ENCODE peak calls at places on chromosomes 6 and 20, in seven cellular contexts. One of them, this sample, is unnamed.

GRCh38 chr20:41453006-41453950 is 86.7 kb upstream of the EMILIN3 start:
- DNase-seq in D341Med: no peak
- DNase-seq in astrocyte of the spinal cord: no peak
- DNase-seq in stromal cell of bone marrow: no peak
- DNase-seq in iPS DF 19.7: no peak
- DNase-seq in HFFc6: no peak
- DNase-seq in bronchial epithelial cell: no peak
- DNase-seq in this sample: peak

GRCh38 chr6:30013296-30013922 is 47.7 kb upstream of the POLR1H start:
- DNase-seq in bronchial epithelial cell: no peak
- DNase-seq in stromal cell of bone marrow: no peak
- DNase-seq in HFFc6: no peak
- DNase-seq in iPS DF 19.7: no peak
- DNase-seq in astrocyte of the spinal cord: no peak
- DNase-seq in D341Med: peak
- DNase-seq in this sample: peak

GRCh38 chr6:252775-253526 is 39.3 kb upstream of the DUSP22 start:
- DNase-seq in HFFc6: no peak
- DNase-seq in iPS DF 19.7: no peak
- DNase-seq in stromal cell of bone marrow: no peak
- DNase-seq in astrocyte of the spinal cord: no peak
- DNase-seq in bronchial epithelial cell: peak
- DNase-seq in D341Med: no peak
- DNase-seq in this sample: no peak

GRCh38 chr6:20845592-20845991 is 311.3 kb downstream of the CDKAL1 start:
- DNase-seq in HFFc6: no peak
- DNase-seq in stromal cell of bone marrow: no peak
- DNase-seq in astrocyte of the spinal cord: no peak
- DNase-seq in D341Med: no peak
- DNase-seq in bronchial epithelial cell: no peak
- DNase-seq in iPS DF 19.7: no peak
- DNase-seq in this sample: no peak

GRCh38 chr20:2690213-2690612 is 2.4 kb upstream of the EBF4 start:
- DNase-seq in astrocyte of the spinal cord: no peak
- DNase-seq in HFFc6: no peak
- DNase-seq in iPS DF 19.7: no peak
- DNase-seq in bronchial epithelial cell: no peak
- DNase-seq in stromal cell of bone marrow: no peak
- DNase-seq in D341Med: no peak
- DNase-seq in this sample: no peak

GRCh38 chr6:126337323-126337722 is 2.6 kb upstream of the CENPW start:
- DNase-seq in bronchial epithelial cell: peak
- DNase-seq in stromal cell of bone marrow: peak
- DNase-seq in D341Med: no peak
- DNase-seq in HFFc6: no peak
- DNase-seq in iPS DF 19.7: no peak
- DNase-seq in astrocyte of the spinal cord: no peak
- DNase-seq in this sample: peak

GRCh38 chr20:18388860-18389259 is 78.0 kb downstream of the DZANK1 start:
- DNase-seq in stromal cell of bone marrow: no peak
- DNase-seq in bronchial epithelial cell: peak
- DNase-seq in astrocyte of the spinal cord: peak
- DNase-seq in iPS DF 19.7: no peak
- DNase-seq in HFFc6: peak
- DNase-seq in D341Med: no peak
- DNase-seq in this sample: peak

GRCh38 chr6:161273356-161273751 is 507 bp downstream of the AGPAT4 start:
- DNase-seq in HFFc6: peak
- DNase-seq in bronchial epithelial cell: peak
- DNase-seq in D341Med: no peak
- DNase-seq in iPS DF 19.7: no peak
- DNase-seq in stromal cell of bone marrow: peak
- DNase-seq in astrocyte of the spinal cord: peak
- DNase-seq in this sample: peak

GRCh38 chr6:54892831-54893230 is 46.3 kb downstream of the FAM83B start:
- DNase-seq in bronchial epithelial cell: peak
- DNase-seq in iPS DF 19.7: no peak
- DNase-seq in astrocyte of the spinal cord: peak
- DNase-seq in D341Med: no peak
- DNase-seq in stromal cell of bone marrow: peak
- DNase-seq in HFFc6: peak
- DNase-seq in this sample: peak

GRCh38 chr20:17857639-17858449 is 110.8 kb downstream of the SNX5 start:
- DNase-seq in astrocyte of the spinal cord: no peak
- DNase-seq in D341Med: no peak
- DNase-seq in HFFc6: no peak
- DNase-seq in iPS DF 19.7: no peak
- DNase-seq in stromal cell of bone marrow: no peak
- DNase-seq in bronchial epithelial cell: peak
- DNase-seq in this sample: no peak

GRCh38 chr6:156068870-156069269 is 613.2 kb upstream of the NOX3 start:
- DNase-seq in HFFc6: no peak
- DNase-seq in stromal cell of bone marrow: no peak
- DNase-seq in bronchial epithelial cell: peak
- DNase-seq in iPS DF 19.7: no peak
- DNase-seq in D341Med: no peak
- DNase-seq in astrocyte of the spinal cord: no peak
- DNase-seq in this sample: peak

GRCh38 chr6:107113460-107114212 is 1.7 kb downstream of the BEND3 start:
- DNase-seq in HFFc6: no peak
- DNase-seq in bronchial epithelial cell: peak
- DNase-seq in iPS DF 19.7: no peak
- DNase-seq in stromal cell of bone marrow: no peak
- DNase-seq in astrocyte of the spinal cord: no peak
- DNase-seq in D341Med: no peak
- DNase-seq in this sample: no peak

GRCh38 chr20:2314759-2315439 is 19.1 kb downstream of the TGM3 start:
- DNase-seq in D341Med: no peak
- DNase-seq in stromal cell of bone marrow: peak
- DNase-seq in astrocyte of the spinal cord: peak
- DNase-seq in iPS DF 19.7: no peak
- DNase-seq in HFFc6: peak
- DNase-seq in bronchial epithelial cell: peak
- DNase-seq in this sample: peak

GRCh38 chr20:4160761-4161305 is 145.5 kb upstream of the RNF24 start:
- DNase-seq in D341Med: no peak
- DNase-seq in bronchial epithelial cell: peak
- DNase-seq in iPS DF 19.7: no peak
- DNase-seq in stromal cell of bone marrow: no peak
- DNase-seq in HFFc6: no peak
- DNase-seq in astrocyte of the spinal cord: peak
- DNase-seq in this sample: no peak

GRCh38 chr6:35185302-35185681 is 28.5 kb upstream of the SCUBE3 start:
- DNase-seq in stromal cell of bone marrow: no peak
- DNase-seq in astrocyte of the spinal cord: peak
- DNase-seq in iPS DF 19.7: no peak
- DNase-seq in D341Med: peak
- DNase-seq in bronchial epithelial cell: peak
- DNase-seq in HFFc6: peak
- DNase-seq in this sample: peak

GRCh38 chr6:43630980-43631619 is 2.0 kb upstream of the GTPBP2 start:
- DNase-seq in iPS DF 19.7: no peak
- DNase-seq in HFFc6: no peak
- DNase-seq in astrocyte of the spinal cord: no peak
- DNase-seq in D341Med: no peak
- DNase-seq in bronchial epithelial cell: no peak
- DNase-seq in stromal cell of bone marrow: no peak
- DNase-seq in this sample: no peak